ENCODE peak calls at places on chromosomes 16 and 17, in five cellular contexts. M, N, L, F and C are unnamed samples. For H3K27me3, the result is how much of the 10 kb centered on the place peaks cover.

GRCh38 chr17:35082073-35082657 is 18.7 kb upstream of the RFFL start:
- DNase-seq in M (no peak), N (no peak), L (peak), F (no peak), C (no peak)

GRCh38 chr16:660459-661183 is 7.3 kb upstream of the RHOT2 start:
- DNase-seq in M (peak), N (peak), L (peak), F (peak), C (peak)

GRCh38 chr16:19741354-19741753 is 23.3 kb downstream of the IQCK start:
- DNase-seq in M (no peak), N (no peak), L (no peak), F (no peak), C (no peak)

GRCh38 chr17:78013683-78014467 is 55.4 kb downstream of the TNRC6C start:
- DNase-seq in M (peak), N (peak), L (peak), F (no peak), C (peak)

GRCh38 chr16:31569360-31569717 is 41.6 kb downstream of the AHSP start:
- DNase-seq in M (no peak), N (no peak), L (no peak), F (no peak), C (no peak)

GRCh38 chr17:17298108-17298507 is 5.1 kb upstream of the NT5M start:
- DNase-seq in M (no peak), N (no peak), L (no peak), F (no peak), C (no peak)

GRCh38 chr16:75238853-75239371 is 12.5 kb downstream of the BCAR1 start:
- DNase-seq in M (no peak), N (no peak), L (no peak), F (no peak), C (no peak)

GRCh38 chr17:17439971-17440843 is 36.6 kb upstream of the MED9 start:
- DNase-seq in M (peak), N (peak), L (peak), F (peak), C (peak)

GRCh38 chr17:488993-489757 is 136.6 kb upstream of the RPH3AL start:
- DNase-seq in M (no peak), N (no peak), L (peak), F (peak), C (no peak)

DNA sequence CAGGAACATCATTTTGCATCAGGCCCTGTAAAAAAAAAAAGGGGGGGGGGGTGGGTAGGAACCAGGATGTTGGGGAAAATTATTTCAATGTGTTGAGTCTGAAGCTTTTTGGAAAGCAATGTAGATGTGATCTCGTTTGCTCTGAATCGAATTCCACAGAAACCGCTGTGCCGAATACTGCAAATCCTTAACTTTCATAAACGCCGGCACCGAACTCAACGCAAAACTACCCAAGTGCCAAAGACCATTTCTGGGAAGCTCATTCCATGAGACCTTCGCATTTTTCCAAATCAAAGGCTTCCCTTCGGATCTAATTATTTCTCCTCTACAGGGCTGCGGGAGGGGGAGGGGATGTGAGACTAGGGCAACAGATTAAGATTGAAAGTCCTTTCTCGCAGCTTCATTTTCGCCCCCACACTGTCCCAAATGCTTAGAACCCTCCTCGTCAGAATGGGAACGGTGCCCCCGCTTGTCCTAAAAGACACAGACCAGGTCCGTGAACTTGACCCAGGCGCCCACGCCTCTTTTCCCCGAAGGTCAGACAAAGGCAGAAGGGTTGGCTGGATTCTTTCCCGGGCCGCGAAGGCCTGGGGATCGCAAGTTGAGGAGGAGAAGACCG is 4.0 kb downstream of the PRAC1 start:
- DNase-seq in M (no peak), N (no peak), L (no peak), F (no peak), C (no peak)
- H3K27me3 ChIP-seq in M (under half), N (half or more), L (half or more), F (half or more), C (half or more)

DNA sequence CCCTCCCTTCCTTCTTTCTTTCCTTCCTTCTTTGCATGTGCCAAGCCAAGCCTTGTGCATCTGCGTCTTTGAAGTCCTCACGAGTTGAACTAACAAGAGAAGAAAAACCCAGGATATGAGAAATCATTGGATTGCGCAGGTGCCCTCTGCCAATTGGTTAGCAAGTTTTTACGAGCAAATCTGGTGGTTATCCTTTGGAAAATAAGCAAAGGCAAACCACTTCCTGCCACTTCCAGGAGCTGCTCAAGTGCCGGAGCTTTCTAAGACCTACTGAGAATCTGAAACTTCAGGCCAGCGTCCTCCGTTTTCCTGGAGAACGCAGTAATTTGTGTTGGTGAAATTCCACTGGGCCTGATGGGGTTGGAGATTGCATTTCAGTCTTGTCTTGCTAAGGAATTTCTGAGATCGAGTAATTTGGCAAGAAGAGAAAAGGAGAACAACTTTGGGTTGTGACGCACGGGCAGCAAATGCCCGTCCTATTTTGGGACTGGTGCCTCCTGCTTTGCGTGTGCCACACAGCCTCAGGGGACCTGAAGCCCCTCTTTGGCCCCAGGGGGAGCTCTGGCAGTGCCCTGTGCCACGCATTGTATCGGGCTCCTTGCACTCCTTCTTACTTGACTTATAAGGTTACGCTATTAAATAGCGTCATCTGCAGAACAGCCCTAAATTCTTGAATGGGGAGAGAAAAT is 56.4 kb downstream of the CMIP start:
- DNase-seq in M (no peak), N (no peak), L (peak), F (no peak), C (no peak)
- H3K27ac ChIP-seq in M (peak), N (no peak), L (no peak), F (no peak), C (peak)

DNA sequence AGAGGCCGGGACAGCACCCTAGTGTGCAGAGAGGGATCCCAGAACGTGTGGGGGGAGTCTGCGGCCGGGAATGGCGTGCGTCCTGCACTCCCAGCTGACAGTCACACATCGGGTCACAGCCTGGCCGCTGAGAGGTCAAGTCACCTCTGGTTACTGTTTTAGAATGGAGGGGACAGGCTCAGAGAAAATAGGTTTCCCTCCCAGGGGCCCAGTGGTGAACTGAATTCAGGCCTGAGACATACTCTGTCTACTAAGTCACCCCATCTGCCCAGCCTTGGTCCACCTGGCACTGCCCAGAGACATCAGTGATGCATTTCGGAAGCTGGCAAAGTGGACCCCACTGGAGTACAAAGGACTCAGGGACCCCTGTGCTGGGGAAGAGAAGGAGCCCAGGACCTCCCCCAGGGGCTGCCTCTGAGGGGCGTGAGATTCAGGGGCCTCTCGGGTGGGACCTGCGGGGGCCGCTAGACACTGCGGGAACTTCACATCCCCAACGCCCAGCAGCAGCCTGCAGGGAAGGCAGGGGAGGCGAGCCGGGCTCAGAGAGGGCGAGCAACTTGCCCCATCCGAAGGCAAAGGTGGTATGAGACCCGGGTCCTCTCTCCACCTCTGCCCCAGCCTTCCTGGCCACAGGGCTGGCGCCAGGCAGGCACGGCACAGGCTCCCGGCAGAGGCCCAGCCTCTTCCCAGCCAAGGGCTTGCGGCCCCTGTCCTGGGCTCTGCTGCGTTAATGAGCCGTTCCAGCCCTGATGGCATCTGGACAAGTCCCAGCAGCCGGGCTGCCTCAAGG is 870 bp upstream of the HS3ST6 start:
- DNase-seq in M (no peak), N (no peak), L (no peak), F (no peak), C (no peak)
- H3K27me3 ChIP-seq in M (under half), N (under half), L (half or more), F (half or more), C (under half)

GRCh38 chr17:7114875-7115614 is 423 bp upstream of the ASGR2 start:
- DNase-seq in M (no peak), N (no peak), L (peak), F (peak), C (no peak)

GRCh38 chr17:7113273-7114071 is 1.1 kb downstream of the ASGR2 start:
- DNase-seq in M (no peak), N (no peak), L (no peak), F (peak), C (no peak)

GRCh38 chr17:7112527-7113108 is 2.0 kb downstream of the ASGR2 start:
- DNase-seq in M (no peak), N (no peak), L (no peak), F (peak), C (no peak)

GRCh38 chr17:7111784-7112526 is 2.7 kb downstream of the ASGR2 start:
- DNase-seq in M (no peak), N (no peak), L (no peak), F (peak), C (no peak)

GRCh38 chr17:7114241-7114874 is at the start of gene ASGR2:
- DNase-seq in M (no peak), N (no peak), L (no peak), F (peak), C (no peak)
- H3K27ac ChIP-seq in M (peak), N (no peak), L (no peak), F (no peak), C (no peak)